ENCODE peak calls at places on chromosomes 12 and 14, in eight cellular contexts. P is globus pallidus; N is IMR-90; I is posterior cingulate gyrus; T is activated CD4-positive, CD25-positive, alpha-beta regulatory T cell; R is K562; Q is GM10248; W is coronary artery. Y is an unnamed sample.

GRCh38 chr12:120064054-120064940 is 52.3 kb downstream of the RAB35 start:
- DNase-seq in P (no peak), N (no peak), I (no peak), T (no peak), R (no peak), Q (no peak), W (no peak), Y (no peak)

GRCh38 chr12:100992194-100992593 is 197.6 kb downstream of the ANO4 start:
- DNase-seq in P (no peak), N (no peak), I (no peak), T (no peak), R (no peak), Q (no peak), W (no peak), Y (no peak)

GRCh38 chr14:69612014-69612758 is 790 bp downstream of the SUSD6 start:
- DNase-seq in P (peak), N (peak), I (no peak), T (no peak), R (no peak), Q (no peak), W (no peak), Y (peak)

GRCh38 chr14:57352771-57353170 is 37.6 kb upstream of the NAA30 start:
- DNase-seq in P (no peak), N (no peak), I (no peak), T (no peak), R (no peak), Q (no peak), W (no peak), Y (no peak)

GRCh38 chr14:56172571-56172971 is 54.4 kb downstream of the PELI2 start:
- DNase-seq in P (no peak), N (peak), I (no peak), T (no peak), R (no peak), Q (no peak), W (no peak), Y (no peak)

GRCh38 chr14:73755434-73756014 is 41.3 kb upstream of the PNMA1 start:
- DNase-seq in P (peak), N (no peak), I (peak), T (no peak), R (peak), Q (no peak), W (no peak), Y (no peak)

GRCh38 chr14:99609245-99610117 is 5.5 kb upstream of the CCDC85C start:
- DNase-seq in P (no peak), N (peak), I (no peak), T (no peak), R (no peak), Q (no peak), W (no peak), Y (no peak)

GRCh38 chr12:12915654-12916053 is 24.3 kb downstream of the GPRC5A start:
- DNase-seq in P (no peak), N (no peak), I (no peak), T (no peak), R (no peak), Q (no peak), W (peak), Y (no peak)

GRCh38 chr12:4530982-4531586 is 7.6 kb upstream of the RAD51AP1 start:
- DNase-seq in P (no peak), N (no peak), I (no peak), T (no peak), R (no peak), Q (no peak), W (no peak), Y (no peak)

GRCh38 chr12:16300706-16301105 is 23.2 kb upstream of the SLC15A5 start:
- DNase-seq in P (no peak), N (no peak), I (no peak), T (no peak), R (no peak), Q (no peak), W (no peak), Y (no peak)

GRCh38 chr12:38886064-38886463 is 19.3 kb downstream of the CPNE8 start:
- DNase-seq in P (no peak), N (no peak), I (no peak), T (no peak), R (no peak), Q (no peak), W (no peak), Y (no peak)

GRCh38 chr12:30792648-30793499 is 38.1 kb upstream of the CAPRIN2 start:
- DNase-seq in P (no peak), N (peak), I (no peak), T (no peak), R (no peak), Q (no peak), W (no peak), Y (no peak)

GRCh38 chr12:122790393-122791075 is 16.2 kb downstream of the CCDC62 start:
- DNase-seq in P (no peak), N (peak), I (no peak), T (no peak), R (no peak), Q (no peak), W (no peak), Y (no peak)

GRCh38 chr12:30823140-30823669 is 68.5 kb upstream of the CAPRIN2 start:
- DNase-seq in P (no peak), N (no peak), I (no peak), T (no peak), R (no peak), Q (peak), W (no peak), Y (no peak)

GRCh38 chr12:64671682-64672081 is 61.4 kb downstream of the RASSF3 start:
- DNase-seq in P (no peak), N (no peak), I (no peak), T (no peak), R (no peak), Q (no peak), W (no peak), Y (peak)

GRCh38 chr12:131521326-131521725 is 189.6 kb upstream of the SFSWAP start:
- DNase-seq in P (no peak), N (no peak), I (no peak), T (no peak), R (no peak), Q (no peak), W (no peak), Y (no peak)

GRCh38 chr14:68230941-68231717 is 411.6 kb downstream of the RAD51B start:
- DNase-seq in P (no peak), N (peak), I (no peak), T (no peak), R (no peak), Q (no peak), W (no peak), Y (no peak)

GRCh38 chr12:130617219-130617618 is 98.9 kb downstream of the RIMBP2 start:
- DNase-seq in P (no peak), N (no peak), I (no peak), T (no peak), R (no peak), Q (no peak), W (no peak), Y (no peak)

GRCh38 chr14:69287096-69287991 is 27.4 kb downstream of the GALNT16 start:
- DNase-seq in P (no peak), N (no peak), I (no peak), T (no peak), R (no peak), Q (no peak), W (no peak), Y (peak)

GRCh38 chr12:45582536-45582935 is 147.0 kb upstream of the ARID2 start:
- DNase-seq in P (no peak), N (no peak), I (no peak), T (no peak), R (no peak), Q (no peak), W (no peak), Y (no peak)

GRCh38 chr14:67569651-67570290 is 30.3 kb downstream of the PIGH start:
- DNase-seq in P (no peak), N (no peak), I (no peak), T (no peak), R (no peak), Q (no peak), W (no peak), Y (no peak)

GRCh38 chr12:22733756-22734155 is 108.8 kb downstream of the ETNK1 start:
- DNase-seq in P (no peak), N (no peak), I (no peak), T (no peak), R (no peak), Q (no peak), W (no peak), Y (no peak)

GRCh38 chr12:14723763-14724162 is 27.4 kb upstream of the GUCY2C start:
- DNase-seq in P (peak), N (peak), I (no peak), T (peak), R (peak), Q (peak), W (peak), Y (no peak)

GRCh38 chr14:60705100-60705499 is 19.1 kb downstream of the SIX4 start:
- DNase-seq in P (no peak), N (no peak), I (no peak), T (no peak), R (no peak), Q (no peak), W (no peak), Y (no peak)

GRCh38 chr14:31297701-31298344 is 90.2 kb upstream of the HECTD1 start:
- DNase-seq in P (no peak), N (peak), I (no peak), T (no peak), R (no peak), Q (peak), W (no peak), Y (no peak)

GRCh38 chr14:92586001-92586947 is 72.7 kb downstream of the RIN3 start:
- DNase-seq in P (no peak), N (peak), I (no peak), T (no peak), R (no peak), Q (no peak), W (peak), Y (no peak)

GRCh38 chr14:24398943-24399801 is at the start of gene NYNRIN:
- DNase-seq in P (no peak), N (peak), I (no peak), T (peak), R (peak), Q (no peak), W (no peak), Y (no peak)

GRCh38 chr12:75389061-75389460 is 1.8 kb upstream of the GLIPR1L2 start:
- DNase-seq in P (peak), N (peak), I (no peak), T (no peak), R (no peak), Q (no peak), W (no peak), Y (no peak)

GRCh38 chr14:49908433-49908782 is 15.5 kb downstream of the ARF6 start:
- DNase-seq in P (no peak), N (no peak), I (no peak), T (no peak), R (no peak), Q (no peak), W (no peak), Y (no peak)

GRCh38 chr12:102702447-102703114 is 214.5 kb downstream of the PAH start:
- DNase-seq in P (peak), N (peak), I (peak), T (no peak), R (peak), Q (peak), W (no peak), Y (no peak)

GRCh38 chr14:31025335-31026075 is at the start of gene AP4S1:
- DNase-seq in P (peak), N (no peak), I (peak), T (peak), R (peak), Q (peak), W (peak), Y (peak)

GRCh38 chr14:101408077-101408831 is 153.0 kb upstream of the DIO3 start:
- DNase-seq in P (no peak), N (peak), I (no peak), T (no peak), R (no peak), Q (no peak), W (no peak), Y (no peak)

GRCh38 chr14:65303185-65303901 is 109.2 kb upstream of the FUT8 start:
- DNase-seq in P (no peak), N (peak), I (no peak), T (no peak), R (no peak), Q (no peak), W (no peak), Y (no peak)

Y was measured in cardiac septum.